ENCODE peak calls at places on chromosomes 11 and 22, in nine cellular contexts. B is hippocampal formation; R is fibroblast of villous mesenchyme; J is NCI-H1417; Y is activated T-cell treated with anti-CD3 and anti-CD28 coated beads, Interleukin-2, amount 50 U/mL, for 24 hours; S is upper lobe of right lung; Q is DMS 273 treated with DMSO at 0.1 percent for 48 hours; Z is type B pancreatic cell; O is Peyer's patch. F is an unnamed sample.
A peak's percentile ranks its signal among the peaks of the same experiment; 100 is the strongest.

GRCh38 chr22:38172016-38172431 is 9.6 kb downstream of the PLA2G6 start:
- DNase-seq in B (no peak), Z (no peak), Y (no peak), O (no peak), J (no peak), Q (peak; percentile 70), S (no peak), R (no peak), F (no peak)

GRCh38 chr11:14336507-14337503 is 22.2 kb downstream of the RRAS2 start:
- DNase-seq in Q (no peak), S (no peak), O (no peak), B (no peak), J (no peak), R (peak; percentile 85), Y (no peak), Z (no peak), F (peak; percentile 66)

GRCh38 chr22:28594076-28594783 is 85.4 kb downstream of the TTC28 start:
- DNase-seq in R (no peak), Q (no peak), Y (no peak), B (no peak), J (no peak), Z (no peak), S (no peak), O (no peak), F (no peak)

GRCh38 chr11:102120437-102120935 is 10.2 kb downstream of the YAP1 start:
- DNase-seq in J (no peak), R (peak; percentile 66), S (no peak), Y (no peak), B (no peak), O (no peak), Z (no peak), Q (no peak), F (no peak)

GRCh38 chr11:75536786-75537629 is 11.3 kb upstream of the GDPD5 start:
- DNase-seq in Y (peak; percentile 63), Z (no peak), R (no peak), B (no peak), S (no peak), O (no peak), J (no peak), Q (no peak), F (no peak)

GRCh38 chr22:45448431-45448830 is 34.9 kb downstream of the RIBC2 start:
- DNase-seq in O (no peak), S (no peak), Q (no peak), B (no peak), Z (no peak), Y (no peak), R (no peak), J (no peak), F (no peak)

GRCh38 chr11:112852141-112852853 is 108.9 kb upstream of the NCAM1 start:
- DNase-seq in Q (no peak), R (no peak), B (no peak), Y (no peak), Z (no peak), S (no peak), O (no peak), J (no peak), F (peak; percentile 7)

GRCh38 chr11:12220305-12220704 is 109.9 kb downstream of the MICAL2 start:
- DNase-seq in Q (peak; percentile 35), B (peak; percentile 70), R (no peak), Z (no peak), Y (no peak), J (no peak), S (no peak), O (no peak), F (no peak)

GRCh38 chr22:22684605-22685561 is 40.5 kb downstream of the GGTLC2 start:
- DNase-seq in S (no peak), Q (no peak), O (peak; percentile 72), J (no peak), B (no peak), Z (no peak), Y (peak; percentile 32), R (peak; percentile 85), F (no peak)

GRCh38 chr11:71249301-71249700 is 3.1 kb downstream of the SHANK2 start:
- DNase-seq in S (peak; percentile 51), O (no peak), Z (no peak), J (no peak), B (no peak), Q (no peak), Y (no peak), R (no peak), F (no peak)

F was measured in AG08396.